ENCODE peak calls at places on chromosome 5, in six cellular contexts. J is bronchial epithelial cell; W is cardiac muscle cell; V is activated T-helper 1 cell treated with anti-CD3 and anti-CD28 coated beads, Interleukin-12 subunit alpha, Interleukin-12 subunit beta, Interleukin-2, Interleukin-4 antibody, amounts not matched to agents 30 ng/mL and 10 ng/mL and 1 ng/mL, durations not matched to agents 14 hours and 24 hours and 36 hours; X is HEK293T; B is A172. H is an unnamed sample.

GRCh38 chr5:158798140-158798539 is 301.6 kb downstream of the EBF1 start:
- DNase-seq in J (no peak), W (no peak), V (no peak), X (no peak), B (no peak), H (no peak)

GRCh38 chr5:160970605-160971191 is 118.7 kb upstream of the ATP10B start:
- DNase-seq in J (peak), W (peak), V (no peak), X (no peak), B (no peak), H (no peak)

GRCh38 chr5:119527346-119527745 is 75.0 kb downstream of the HSD17B4 start:
- DNase-seq in J (peak), W (no peak), V (no peak), X (no peak), B (no peak), H (no peak)

GRCh38 chr5:143653766-143654282 is 158.1 kb upstream of the HMHB1 start:
- DNase-seq in J (peak), W (no peak), V (no peak), X (no peak), B (no peak), H (no peak)

GRCh38 chr5:140341591-140341990 is 4.8 kb downstream of the HBEGF start:
- DNase-seq in J (no peak), W (no peak), V (no peak), X (no peak), B (no peak), H (no peak)

GRCh38 chr5:10116594-10116993 is 133.1 kb downstream of the ATPSCKMT start:
- DNase-seq in J (no peak), W (no peak), V (no peak), X (no peak), B (no peak), H (no peak)

GRCh38 chr5:176414704-176415103 is 1.6 kb downstream of the CLTB start:
- DNase-seq in J (no peak), W (no peak), V (no peak), X (peak), B (no peak), H (no peak)

GRCh38 chr5:178304761-178305645 is 72.4 kb upstream of the PHYKPL start:
- DNase-seq in J (no peak), W (no peak), V (no peak), X (no peak), B (no peak), H (no peak)

GRCh38 chr5:132526290-132526973 is 16.9 kb downstream of the IL5 start:
- DNase-seq in J (peak), W (peak), V (peak), X (peak), B (peak), H (peak)

GRCh38 chr5:77944757-77945340 is 168.7 kb upstream of the TBCA start:
- DNase-seq in J (no peak), W (no peak), V (no peak), X (no peak), B (no peak), H (no peak)

GRCh38 chr5:110218994-110219393 is 507.5 kb downstream of the TMEM232 start:
- DNase-seq in J (no peak), W (no peak), V (no peak), X (no peak), B (no peak), H (no peak)

GRCh38 chr5:80172067-80172690 is 83.7 kb downstream of the SERINC5 start:
- DNase-seq in J (no peak), W (no peak), V (no peak), X (no peak), B (no peak), H (no peak)

GRCh38 chr5:138603521-138603920 is 28.3 kb upstream of the HSPA9 start:
- DNase-seq in J (peak), W (no peak), V (no peak), X (no peak), B (no peak), H (no peak)

GRCh38 chr5:173248481-173248880 is 13.5 kb upstream of the NKX2-5 start:
- DNase-seq in J (no peak), W (peak), V (no peak), X (no peak), B (no peak), H (no peak)

GRCh38 chr5:32777733-32778132 is 66.6 kb downstream of the NPR3 start:
- DNase-seq in J (no peak), W (no peak), V (no peak), X (no peak), B (no peak), H (no peak)

GRCh38 chr5:169584998-169585451 is 1.5 kb downstream of the SPDL1 start:
- DNase-seq in J (no peak), W (no peak), V (no peak), X (no peak), B (no peak), H (no peak)

GRCh38 chr5:164013077-164013670 is 507.8 kb downstream of the MAT2B start:
- DNase-seq in J (peak), W (peak), V (no peak), X (peak), B (peak), H (peak)

GRCh38 chr5:31847354-31847753 is 208.4 kb downstream of the PDZD2 start:
- DNase-seq in J (no peak), W (no peak), V (no peak), X (no peak), B (no peak), H (no peak)

GRCh38 chr5:112738180-112738560 is 485 bp downstream of the APC start:
- DNase-seq in J (no peak), W (no peak), V (no peak), X (peak), B (peak), H (no peak)

GRCh38 chr5:26940981-26941380 is 97.4 kb downstream of the CDH9 start:
- DNase-seq in J (peak), W (no peak), V (no peak), X (no peak), B (peak), H (no peak)

GRCh38 chr5:26889810-26890209 is 148.6 kb downstream of the CDH9 start:
- DNase-seq in J (no peak), W (no peak), V (no peak), X (peak), B (no peak), H (no peak)

GRCh38 chr5:37495210-37495609 is 116.1 kb downstream of the WDR70 start:
- DNase-seq in J (peak), W (no peak), V (no peak), X (no peak), B (peak), H (no peak)

GRCh38 chr5:158701406-158702177 is 398.1 kb downstream of the EBF1 start:
- DNase-seq in J (peak), W (no peak), V (no peak), X (no peak), B (peak), H (no peak)

GRCh38 chr5:142839711-142840441 is 69.7 kb downstream of the ARHGAP26 start:
- DNase-seq in J (peak), W (no peak), V (no peak), X (no peak), B (no peak), H (no peak)

H was measured in HuH-7.5.